ENCODE peak calls at places on chromosomes 16 and 17, in four cellular contexts. One of them, this sample, is unnamed.
A peak's percentile ranks its signal among the peaks of the same experiment; 100 is the strongest.

GRCh38 chr16:20851601-20852000 is 45.3 kb downstream of the REXO5 start:
- DNase-seq in HepG2: peak; percentile 72
- DNase-seq in SK-N-SH: no peak
- DNase-seq in GM23338: no peak
- DNase-seq in this sample: no peak

GRCh38 chr16:16928532-16929101 is 542.1 kb downstream of the XYLT1 start:
- DNase-seq in HepG2: no peak
- DNase-seq in SK-N-SH: no peak
- DNase-seq in GM23338: no peak
- DNase-seq in this sample: no peak

GRCh38 chr17:2347805-2348685 is 10.7 kb downstream of the SGSM2 start:
- DNase-seq in SK-N-SH: no peak
- DNase-seq in GM23338: peak; percentile 98
- DNase-seq in HepG2: peak; percentile 92
- DNase-seq in this sample: no peak

GRCh38 chr17:28497931-28498330 is 8.2 kb upstream of the FOXN1 start:
- DNase-seq in SK-N-SH: no peak
- DNase-seq in GM23338: peak; percentile 72
- DNase-seq in HepG2: no peak
- DNase-seq in this sample: no peak

GRCh38 chr17:16304832-16305231 is 48.4 kb downstream of the CENPV start:
- DNase-seq in GM23338: peak; percentile 72
- DNase-seq in SK-N-SH: peak; percentile 50
- DNase-seq in HepG2: peak; percentile 63
- DNase-seq in this sample: peak; percentile 32

GRCh38 chr17:40342575-40343058 is 21.9 kb downstream of the GJD3 start:
- DNase-seq in SK-N-SH: no peak
- DNase-seq in HepG2: no peak
- DNase-seq in GM23338: no peak
- DNase-seq in this sample: no peak

GRCh38 chr17:28346746-28347246 is 10.5 kb downstream of the POLDIP2 start:
- DNase-seq in SK-N-SH: peak; percentile 39
- DNase-seq in HepG2: peak; percentile 69
- DNase-seq in GM23338: peak; percentile 57
- DNase-seq in this sample: no peak

GRCh38 chr17:44086364-44087311 is 16.1 kb downstream of the G6PC3 start:
- DNase-seq in HepG2: peak; percentile 83
- DNase-seq in GM23338: peak; percentile 52
- DNase-seq in SK-N-SH: peak; percentile 81
- DNase-seq in this sample: no peak

GRCh38 chr17:67151717-67152116 is 93.3 kb downstream of the HELZ start:
- DNase-seq in SK-N-SH: no peak
- DNase-seq in HepG2: no peak
- DNase-seq in GM23338: no peak
- DNase-seq in this sample: no peak

GRCh38 chr16:83402969-83403368 is 404.8 kb upstream of the HSBP1 start:
- DNase-seq in SK-N-SH: no peak
- DNase-seq in GM23338: peak; percentile 9
- DNase-seq in HepG2: no peak
- DNase-seq in this sample: no peak

GRCh38 chr17:71792966-71793365 is 327.9 kb upstream of the SOX9 start:
- DNase-seq in HepG2: no peak
- DNase-seq in SK-N-SH: no peak
- DNase-seq in GM23338: peak; percentile 6
- DNase-seq in this sample: peak; percentile 15

GRCh38 chr17:4584125-4584834 is at the start of gene SMTNL2:
- DNase-seq in HepG2: no peak
- DNase-seq in SK-N-SH: peak; percentile 64
- DNase-seq in GM23338: peak; percentile 51
- DNase-seq in this sample: no peak

DNA sequence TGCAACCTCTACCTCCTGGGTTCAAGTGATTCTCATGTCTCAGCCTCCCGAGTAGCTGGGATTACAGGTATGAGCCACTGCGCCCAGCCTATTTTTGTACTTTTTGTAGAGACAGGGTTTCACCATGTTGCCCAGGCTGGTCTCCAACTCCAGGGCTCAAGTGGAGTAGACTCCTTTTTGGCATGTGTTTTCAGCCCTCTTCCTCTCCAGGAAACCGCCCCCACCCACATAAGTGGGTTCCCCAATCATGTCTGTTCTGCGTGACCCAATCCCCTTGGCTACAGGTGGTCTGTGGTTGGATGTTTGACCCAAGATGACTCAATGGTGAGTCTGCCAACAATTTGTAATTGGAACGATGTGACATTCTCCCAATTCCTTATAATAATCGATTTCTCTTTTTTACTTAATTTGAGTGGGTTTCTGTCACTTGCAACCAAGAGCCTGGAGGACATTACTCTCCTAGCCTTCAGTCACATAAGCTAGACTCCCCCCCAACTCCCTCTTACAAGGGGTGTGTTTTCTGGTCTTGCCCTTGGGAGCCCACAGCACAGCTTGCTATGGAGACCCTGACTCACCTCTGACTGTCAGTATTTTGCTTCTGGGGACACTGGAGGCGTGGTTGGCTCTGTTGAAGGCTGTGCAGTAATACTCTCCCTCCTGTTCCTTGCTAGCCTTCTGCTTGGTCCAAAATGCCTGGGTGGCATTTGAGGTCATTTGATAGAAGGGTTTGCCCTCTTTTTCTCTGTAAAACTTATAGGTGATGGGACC is 34.9 kb downstream of the PECAM1 start:
- DNase-seq in SK-N-SH: no peak
- DNase-seq in HepG2: no peak
- DNase-seq in GM23338: no peak
- DNase-seq in this sample: no peak
- H3K36me3 ChIP-seq in SK-N-SH: no peaks in the 10 kb centered on the region
- H3K36me3 ChIP-seq in HepG2: no peaks in the 10 kb centered on the region
- H3K36me3 ChIP-seq in GM23338: no peaks in the 10 kb centered on the region
- H3K36me3 ChIP-seq in this sample: no peaks in the 10 kb centered on the region

GRCh38 chr16:56019274-56019673 is 144.1 kb upstream of the CES5A start:
- DNase-seq in HepG2: no peak
- DNase-seq in GM23338: no peak
- DNase-seq in SK-N-SH: peak; percentile 54
- DNase-seq in this sample: no peak

GRCh38 chr16:56012479-56012811 is 137.3 kb upstream of the CES5A start:
- DNase-seq in HepG2: no peak
- DNase-seq in GM23338: no peak
- DNase-seq in SK-N-SH: no peak
- DNase-seq in this sample: no peak

GRCh38 chr16:56011808-56012478 is 136.8 kb upstream of the CES5A start:
- DNase-seq in GM23338: no peak
- DNase-seq in HepG2: no peak
- DNase-seq in SK-N-SH: no peak
- DNase-seq in this sample: no peak

DNA sequence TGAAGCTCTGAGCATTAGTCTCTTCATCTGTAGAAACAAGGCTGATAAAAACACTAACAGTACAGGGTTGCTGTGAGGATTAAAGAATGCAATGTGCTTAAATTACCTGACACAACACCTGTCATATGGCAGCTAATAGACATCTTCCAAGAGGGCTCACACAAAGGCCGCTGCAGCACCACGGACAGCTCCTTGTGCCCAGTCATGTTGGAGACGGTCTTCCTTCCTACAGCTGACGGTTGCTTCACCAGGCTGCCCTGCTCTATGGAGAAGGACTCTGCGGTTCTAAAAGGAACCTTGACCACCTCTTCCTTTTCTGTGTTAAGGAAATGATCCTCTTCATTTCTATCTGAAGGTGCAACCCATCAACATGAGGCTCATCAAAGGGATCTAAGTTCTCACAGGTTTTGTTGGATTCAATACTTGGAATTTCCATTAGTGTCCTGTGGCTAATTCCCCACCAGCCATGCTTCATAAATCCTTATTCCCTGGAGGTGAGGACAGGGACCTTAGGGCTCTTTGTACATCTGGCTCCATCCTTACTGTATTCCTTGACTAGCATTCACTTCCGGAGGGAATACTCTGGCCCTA is 138.9 kb upstream of the CES5A start:
- DNase-seq in GM23338: peak; percentile 90
- DNase-seq in SK-N-SH: no peak
- DNase-seq in HepG2: peak; percentile 45
- DNase-seq in this sample: no peak
- TF ChIP-seq REST in GM23338: peak; percentile 98
- TF ChIP-seq REST in SK-N-SH: peak; percentile 88
- TF ChIP-seq REST in HepG2: no peak
- TF ChIP-seq REST in this sample: peak; percentile 90

DNA sequence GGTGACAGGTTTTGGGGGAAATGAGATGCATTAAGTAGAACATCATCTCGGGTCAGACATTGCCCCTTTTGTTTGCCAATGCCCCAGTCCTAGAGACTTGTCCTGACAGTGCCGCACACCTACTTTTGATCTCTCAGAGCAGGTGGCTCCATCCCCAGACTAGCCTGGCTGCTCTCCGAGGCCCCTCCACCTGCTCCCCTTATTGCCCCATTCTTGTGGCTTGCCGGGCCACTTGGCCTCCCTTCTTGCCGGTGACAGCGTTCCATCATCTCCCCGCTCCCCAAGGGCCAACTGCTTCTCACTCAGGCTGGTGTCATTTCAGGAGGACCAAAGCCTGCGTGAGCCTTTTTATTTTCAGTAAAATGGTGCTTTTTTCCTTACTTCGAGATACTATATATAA is 14.9 kb downstream of the UBFD1 start:
- DNase-seq in HepG2: no peak
- DNase-seq in GM23338: no peak
- DNase-seq in SK-N-SH: no peak
- DNase-seq in this sample: no peak
- H3K36me3 ChIP-seq in HepG2: peaks cover 81% of the 10 kb centered on the region
- H3K36me3 ChIP-seq in GM23338: peaks cover 40% of the 10 kb centered on the region
- H3K36me3 ChIP-seq in SK-N-SH: peaks cover 37% of the 10 kb centered on the region
- H3K36me3 ChIP-seq in this sample: peaks cover 20% of the 10 kb centered on the region

GRCh38 chr16:24036614-24037013 is 200.8 kb downstream of the PRKCB start:
- DNase-seq in HepG2: peak; percentile 46
- DNase-seq in GM23338: peak; percentile 84
- DNase-seq in SK-N-SH: peak; percentile 79
- DNase-seq in this sample: peak; percentile 43
- TF ChIP-seq REST in HepG2: no peak
- TF ChIP-seq REST in GM23338: no peak
- TF ChIP-seq REST in SK-N-SH: no peak
- TF ChIP-seq REST in this sample: no peak

GRCh38 chr16:35184356-35184870 is 1725.0 kb downstream of the TP53TG3F start:
- DNase-seq in SK-N-SH: no peak
- DNase-seq in HepG2: no peak
- DNase-seq in GM23338: no peak
- DNase-seq in this sample: no peak
- H3K36me3 ChIP-seq in SK-N-SH: no peaks in the 10 kb centered on the region
- H3K36me3 ChIP-seq in HepG2: no peaks in the 10 kb centered on the region
- H3K36me3 ChIP-seq in GM23338: no peaks in the 10 kb centered on the region
- H3K36me3 ChIP-seq in this sample: no peaks in the 10 kb centered on the region

GRCh38 chr17:8187517-8188407 is 2.2 kb downstream of the BORCS6 start:
- DNase-seq in GM23338: peak; percentile 98
- DNase-seq in SK-N-SH: peak; percentile 79
- DNase-seq in HepG2: peak; percentile 99
- DNase-seq in this sample: peak; percentile 100
- TF ChIP-seq REST in GM23338: no peak
- TF ChIP-seq REST in SK-N-SH: peak; percentile 55
- TF ChIP-seq REST in HepG2: no peak
- TF ChIP-seq REST in this sample: peak; percentile 34

GRCh38 chr17:77097772-77098171 is 43.0 kb upstream of the SEC14L1 start:
- DNase-seq in SK-N-SH: no peak
- DNase-seq in GM23338: no peak
- DNase-seq in HepG2: no peak
- DNase-seq in this sample: no peak

GRCh38 chr17:77098884-77099545 is 41.8 kb upstream of the SEC14L1 start:
- DNase-seq in GM23338: no peak
- DNase-seq in SK-N-SH: no peak
- DNase-seq in HepG2: peak; percentile 57
- DNase-seq in this sample: no peak

GRCh38 chr17:77092025-77092424 is 48.7 kb upstream of the SEC14L1 start:
- DNase-seq in SK-N-SH: no peak
- DNase-seq in HepG2: no peak
- DNase-seq in GM23338: no peak
- DNase-seq in this sample: no peak

GRCh38 chr17:77096570-77097214 is 44.1 kb upstream of the SEC14L1 start:
- DNase-seq in GM23338: peak; percentile 68
- DNase-seq in HepG2: peak; percentile 41
- DNase-seq in SK-N-SH: peak; percentile 50
- DNase-seq in this sample: peak; percentile 41

DNA sequence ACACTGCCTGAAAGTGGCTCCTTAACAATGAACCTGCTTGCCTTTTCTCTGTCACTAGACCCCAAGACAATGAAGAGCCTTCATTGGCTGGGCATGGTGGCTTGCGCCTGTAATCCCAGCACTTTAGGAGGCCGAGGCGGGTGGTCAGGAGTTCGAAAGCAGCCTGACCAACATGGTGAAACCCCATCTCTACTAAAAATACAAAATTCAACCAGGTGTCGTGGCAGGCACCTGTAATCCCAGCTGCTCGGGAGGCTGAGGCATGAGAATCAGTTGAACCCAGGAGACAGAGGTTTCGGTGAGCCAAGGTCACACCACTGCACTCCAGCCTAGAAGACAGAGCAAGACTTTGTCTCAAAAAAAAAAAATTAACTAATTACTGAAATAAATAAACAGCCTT is 45.3 kb upstream of the SEC14L1 start:
- DNase-seq in SK-N-SH: no peak
- DNase-seq in HepG2: no peak
- DNase-seq in GM23338: no peak
- DNase-seq in this sample: no peak
- H3K36me3 ChIP-seq in SK-N-SH: peaks cover 63% of the 10 kb centered on the region
- H3K36me3 ChIP-seq in HepG2: peaks cover 57% of the 10 kb centered on the region
- H3K36me3 ChIP-seq in GM23338: peaks cover 5% of the 10 kb centered on the region
- H3K36me3 ChIP-seq in this sample: peaks cover 24% of the 10 kb centered on the region

GRCh38 chr17:82101767-82102679 is 4.0 kb upstream of the FASN start:
- DNase-seq in GM23338: no peak
- DNase-seq in HepG2: peak; percentile 87
- DNase-seq in SK-N-SH: no peak
- DNase-seq in this sample: no peak
- TF ChIP-seq REST in GM23338: no peak
- TF ChIP-seq REST in HepG2: no peak
- TF ChIP-seq REST in SK-N-SH: no peak
- TF ChIP-seq REST in this sample: peak; percentile 14

This sample was measured in Panc1.